ENCODE peak calls at places on chromosomes 4 and X, in six cellular contexts. I is GM23338, W is fibroblast of lung, Y is GM12878, K is endothelial cell of umbilical vein, X is neural progenitor cell. O is an unnamed sample. For H3K36me3, the result is how much of the 10 kb centered on the place peaks cover.

GRCh38 chr4:57132746-57133142 is 22.6 kb upstream of the IGFBP7 start:
- DNase-seq in K (peak), X (no peak), I (no peak), Y (no peak), W (no peak), O (no peak)

GRCh38 chr4:168585168-168586091 is 88.6 kb downstream of the PALLD start:
- DNase-seq in Y (no peak), X (peak), K (peak), I (peak), W (peak), O (peak)

GRCh38 chr4:2168469-2169319 is 73.2 kb downstream of the HAUS3 start:
- DNase-seq in W (no peak), X (no peak), I (no peak), Y (no peak), K (no peak), O (peak)

GRCh38 chr4:33187035-33187434 is 2466.9 kb downstream of the PCDH7 start:
- DNase-seq in K (no peak), W (no peak), X (no peak), Y (peak), I (no peak), O (no peak)

GRCh38 chr4:97720869-97721432 is 422.3 kb downstream of the STPG2 start:
- DNase-seq in X (peak), K (peak), Y (no peak), W (peak), I (peak), O (peak)

GRCh38 chr4:183722738-183723560 is 63.9 kb downstream of the TRAPPC11 start:
- DNase-seq in W (peak), Y (peak), I (peak), K (peak), X (peak), O (peak)

GRCh38 chr4:26687728-26688127 is 103.8 kb downstream of the TBC1D19 start:
- DNase-seq in K (no peak), I (no peak), Y (no peak), W (peak), X (no peak), O (peak)

GRCh38 chr4:170853422-170854021 is 763.8 kb upstream of the AADAT start:
- DNase-seq in W (peak), K (no peak), Y (peak), X (peak), I (peak), O (peak)

GRCh38 chr4:133385161-133385954 is 236.3 kb downstream of the PCDH10 start:
- DNase-seq in Y (no peak), I (peak), W (peak), K (no peak), X (no peak), O (no peak)

GRCh38 chrX:122934131-122934530 is 249.9 kb upstream of the GRIA3 start:
- DNase-seq in I (no peak), X (no peak), K (no peak), Y (no peak), W (no peak), O (no peak)

GRCh38 chr4:113116414-113117345 is 67.2 kb downstream of the ANK2 start:
- DNase-seq in I (peak), Y (no peak), W (peak), K (no peak), X (peak), O (no peak)

GRCh38 chr4:105896984-105897760 is 1.9 kb downstream of the NPNT start:
- DNase-seq in I (peak), K (no peak), X (no peak), W (no peak), Y (no peak), O (peak)
- TF ChIP-seq EZH2 in I (peak), K (no peak), X (no peak), W (no peak), Y (no peak), O (no peak)

GRCh38 chrX:9207142-9207541 is 173.2 kb upstream of the FAM9B start:
- DNase-seq in X (no peak), W (no peak), I (peak), Y (no peak), K (no peak), O (no peak)
- H2AFZ ChIP-seq in X (no peak), W (peak), I (no peak), Y (no peak), K (no peak), O (no peak)

DNA sequence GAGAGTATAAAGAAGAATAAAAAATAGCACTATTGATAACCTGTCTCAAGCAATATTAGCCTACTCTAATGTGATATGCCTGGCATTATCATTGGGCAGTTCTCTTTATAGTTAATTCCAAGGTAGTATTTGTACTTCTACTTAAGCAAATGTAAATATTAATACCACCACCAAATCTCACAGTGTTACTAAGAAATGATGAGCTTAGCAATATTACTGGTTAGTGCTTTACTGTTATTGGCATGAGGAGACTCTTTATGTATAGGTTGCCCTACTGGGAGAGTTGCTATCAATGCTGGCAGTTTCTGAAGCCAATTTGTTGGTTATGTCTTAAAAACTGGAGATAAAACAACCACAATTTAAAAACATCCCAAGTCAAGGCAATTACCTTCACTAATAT is 155.7 kb downstream of the CDS1 start:
- DNase-seq in W (no peak), X (no peak), K (no peak), I (no peak), Y (no peak), O (no peak)
- H3K36me3 ChIP-seq in W (under half), X (under half), K (under half), I (under half), Y (under half), O (under half)

DNA sequence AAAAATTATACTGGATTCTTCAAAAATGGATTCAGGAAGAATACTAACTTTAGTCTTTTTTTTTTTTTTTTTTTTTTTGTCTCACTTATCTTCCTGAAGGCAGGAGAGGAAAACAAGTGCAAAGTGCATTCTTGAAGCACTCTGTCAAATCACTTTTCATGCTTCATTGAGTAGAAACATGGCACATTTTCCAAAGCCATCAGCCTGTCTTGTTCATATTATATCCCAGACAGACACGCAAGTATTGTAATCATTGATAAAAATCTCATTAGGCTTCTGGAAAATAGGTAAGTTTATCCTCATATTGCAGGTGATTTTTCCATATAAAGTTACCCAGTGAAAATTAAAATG is 1.3 kb downstream of the BBS12 start:
- DNase-seq in Y (no peak), X (no peak), I (no peak), W (peak), K (no peak), O (no peak)
- TF ChIP-seq EZH2 in Y (no peak), X (no peak), I (no peak), W (no peak), K (no peak), O (no peak)

GRCh38 chr4:139153411-139154133 is 23.4 kb downstream of the ELF2 start:
- DNase-seq in X (no peak), I (peak), W (no peak), Y (no peak), K (no peak), O (peak)
- H2AFZ ChIP-seq in X (no peak), I (no peak), W (no peak), Y (no peak), K (no peak), O (no peak)

DNA sequence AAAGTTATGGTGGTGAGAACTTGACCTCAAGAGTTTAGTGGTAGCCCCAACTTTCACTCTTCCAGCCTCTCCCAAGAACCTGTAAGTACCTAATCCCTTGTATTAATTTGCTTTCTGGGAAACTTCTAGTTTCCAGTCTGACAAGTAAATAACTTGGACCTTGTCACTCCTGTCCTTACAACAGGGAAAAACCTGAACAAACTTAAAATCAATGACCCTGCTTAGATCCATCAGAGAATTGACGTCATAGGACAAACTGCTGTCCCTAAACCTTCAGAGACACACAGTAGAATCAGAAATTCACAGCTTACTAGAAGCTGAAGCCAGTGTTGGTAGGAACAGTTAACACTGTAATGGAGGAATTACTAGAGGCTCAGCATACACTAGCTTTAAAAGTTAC is 60.0 kb upstream of the DCLK2 start:
- DNase-seq in X (no peak), K (no peak), W (no peak), Y (no peak), I (no peak), O (no peak)
- H3K36me3 ChIP-seq in X (under half), K (under half), W (under half), Y (under half), I (under half), O (under half)

DNA sequence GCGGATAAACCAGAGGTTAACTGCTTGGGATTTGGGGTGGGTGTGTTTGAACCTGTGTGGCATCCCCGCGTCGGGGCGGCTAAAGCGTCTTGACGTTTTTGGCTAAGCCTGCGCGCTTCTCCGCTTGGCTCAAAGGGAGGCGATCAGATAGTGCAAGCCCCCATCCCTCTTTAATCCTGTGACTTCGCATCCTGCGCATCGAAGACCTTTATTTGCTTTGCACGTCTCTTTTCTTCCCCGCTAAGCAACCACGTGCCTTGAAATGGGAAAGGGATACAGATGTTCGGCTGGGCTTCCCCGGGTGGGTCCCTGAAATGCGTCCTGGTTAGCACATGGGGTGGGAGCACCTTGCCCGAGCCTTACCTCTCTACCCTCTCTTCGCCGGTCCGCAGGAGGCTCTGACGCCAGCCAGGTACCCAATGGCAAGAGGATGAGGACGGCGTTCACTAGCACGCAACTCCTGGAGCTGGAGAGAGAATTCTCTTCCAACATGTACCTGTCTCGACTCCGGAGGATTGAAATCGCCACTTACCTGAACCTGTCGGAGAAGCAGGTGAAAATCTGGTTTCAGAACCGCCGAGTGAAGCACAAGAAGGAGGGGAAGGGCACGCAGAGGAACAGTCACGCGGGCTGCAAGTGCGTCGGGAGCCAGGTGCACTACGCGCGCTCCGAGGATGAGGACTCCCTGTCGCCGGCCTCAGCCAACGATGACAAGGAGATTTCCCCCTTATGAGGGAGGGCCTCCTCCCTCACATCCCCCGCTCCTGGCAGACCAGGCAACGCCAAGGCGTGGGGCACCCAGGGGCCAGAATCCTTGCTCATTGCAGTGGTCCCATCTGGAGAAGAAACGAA is 1.5 kb downstream of the GSX2 start:
- DNase-seq in X (peak), Y (no peak), W (no peak), I (peak), K (no peak), O (no peak)
- TF ChIP-seq EZH2 in X (peak), Y (no peak), W (peak), I (peak), K (peak), O (no peak)

DNA sequence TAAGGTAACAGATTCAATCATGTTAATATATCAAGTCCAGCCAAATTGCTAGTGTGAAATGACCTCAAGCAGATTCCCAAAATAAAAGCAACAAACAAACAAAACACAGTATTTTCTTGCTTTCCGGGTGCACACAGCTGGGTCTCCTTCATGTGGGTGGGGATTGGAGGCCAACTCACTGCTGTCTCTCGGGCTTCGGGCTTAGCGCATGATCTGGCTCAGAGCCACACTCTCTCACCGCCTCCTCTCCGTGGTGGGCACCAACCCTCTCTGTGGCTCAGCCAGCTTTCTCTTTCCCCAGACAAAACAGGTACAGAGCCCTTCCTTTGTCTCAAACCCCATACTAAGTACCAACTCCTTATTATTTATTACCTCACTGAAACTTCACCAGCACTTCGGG is 2.9 kb upstream of the REELD1 start:
- DNase-seq in W (no peak), I (no peak), X (no peak), K (no peak), Y (no peak), O (no peak)
- H2AFZ ChIP-seq in W (no peak), I (no peak), X (no peak), K (no peak), Y (no peak), O (no peak)